ENCODE peak calls at places on chromosome 20, in eight cellular contexts. M is colonic mucosa, P is PC-9, U is AG04450, H is pancreas, X is HCEC 1CT, I is mammary epithelial cell, K is T1000. W is an unnamed sample.

GRCh38 chr20:13819885-13820645 is 35.2 kb downstream of the NDUFAF5 start:
- DNase-seq in M (peak), P (peak), U (no peak), H (peak), X (peak), I (peak), K (no peak), W (peak)

GRCh38 chr20:37567331-37567665 is 39.6 kb upstream of the BLCAP start:
- DNase-seq in M (no peak), P (no peak), U (no peak), H (no peak), X (no peak), I (no peak), K (no peak), W (no peak)

GRCh38 chr20:35506179-35506578 is 23.3 kb downstream of the C20orf173 start:
- DNase-seq in M (no peak), P (no peak), U (no peak), H (no peak), X (no peak), I (no peak), K (no peak), W (no peak)

GRCh38 chr20:51381557-51381956 is 161.0 kb downstream of the NFATC2 start:
- DNase-seq in M (no peak), P (no peak), U (no peak), H (no peak), X (no peak), I (no peak), K (no peak), W (no peak)

GRCh38 chr20:63702036-63702665 is 5.6 kb downstream of the ARFRP1 start:
- DNase-seq in M (no peak), P (no peak), U (no peak), H (no peak), X (no peak), I (no peak), K (no peak), W (no peak)

GRCh38 chr20:36384022-36384619 is 78.0 kb downstream of the DLGAP4 start:
- DNase-seq in M (peak), P (peak), U (no peak), H (no peak), X (peak), I (peak), K (no peak), W (peak)

GRCh38 chr20:23776067-23776771 is 25.5 kb upstream of the CST1 start:
- DNase-seq in M (no peak), P (no peak), U (no peak), H (no peak), X (no peak), I (no peak), K (no peak), W (no peak)

GRCh38 chr20:49668181-49668877 is 45.3 kb downstream of the B4GALT5 start:
- DNase-seq in M (no peak), P (no peak), U (no peak), H (no peak), X (no peak), I (no peak), K (no peak), W (no peak)

GRCh38 chr20:43910564-43910963 is 4.1 kb upstream of the TOX2 start:
- DNase-seq in M (no peak), P (no peak), U (no peak), H (no peak), X (no peak), I (no peak), K (no peak), W (no peak)

GRCh38 chr20:36350439-36350838 is 44.3 kb downstream of the DLGAP4 start:
- DNase-seq in M (no peak), P (no peak), U (no peak), H (no peak), X (no peak), I (no peak), K (no peak), W (no peak)

GRCh38 chr20:38109657-38110524 is 55.2 kb downstream of the TGM2 start:
- DNase-seq in M (peak), P (peak), U (no peak), H (no peak), X (peak), I (peak), K (peak), W (peak)

GRCh38 chr20:41686961-41687360 is 68.8 kb upstream of the CHD6 start:
- DNase-seq in M (no peak), P (no peak), U (no peak), H (no peak), X (no peak), I (no peak), K (no peak), W (no peak)

GRCh38 chr20:50224553-50225255 is 34.1 kb downstream of the CEBPB start:
- DNase-seq in M (peak), P (no peak), U (peak), H (peak), X (peak), I (peak), K (peak), W (peak)

GRCh38 chr20:9269280-9269971 is 200.5 kb downstream of the PLCB4 start:
- DNase-seq in M (no peak), P (no peak), U (no peak), H (no peak), X (peak), I (no peak), K (no peak), W (peak)

GRCh38 chr20:62921119-62921687 is 5.1 kb downstream of the DIDO1 start:
- DNase-seq in M (peak), P (peak), U (no peak), H (no peak), X (peak), I (peak), K (no peak), W (peak)

GRCh38 chr20:36861875-36862801 is 13.8 kb upstream of the TLDC2 start:
- DNase-seq in M (peak), P (peak), U (no peak), H (peak), X (peak), I (peak), K (peak), W (peak)

GRCh38 chr20:11799131-11799800 is 118.4 kb upstream of the BTBD3 start:
- DNase-seq in M (no peak), P (peak), U (no peak), H (no peak), X (no peak), I (no peak), K (no peak), W (no peak)

GRCh38 chr20:50174456-50174855 is 16.2 kb upstream of the CEBPB start:
- DNase-seq in M (no peak), P (no peak), U (no peak), H (no peak), X (no peak), I (no peak), K (no peak), W (no peak)

GRCh38 chr20:63404129-63405085 is 43.3 kb upstream of the CHRNA4 start:
- DNase-seq in M (peak), P (no peak), U (no peak), H (peak), X (no peak), I (no peak), K (no peak), W (no peak)

GRCh38 chr20:54212226-54212625 is 4.3 kb downstream of the PFDN4 start:
- DNase-seq in M (no peak), P (no peak), U (no peak), H (no peak), X (peak), I (no peak), K (no peak), W (peak)

GRCh38 chr20:50303573-50304500 is 113.2 kb downstream of the CEBPB start:
- DNase-seq in M (peak), P (no peak), U (no peak), H (peak), X (peak), I (no peak), K (no peak), W (peak)

GRCh38 chr20:32991386-32991785 is 12.8 kb downstream of the SUN5 start:
- DNase-seq in M (no peak), P (no peak), U (no peak), H (no peak), X (no peak), I (no peak), K (no peak), W (no peak)

GRCh38 chr20:42191140-42191860 is 573.1 kb upstream of the CHD6 start:
- DNase-seq in M (no peak), P (no peak), U (no peak), H (no peak), X (no peak), I (no peak), K (no peak), W (no peak)

GRCh38 chr20:20364747-20365558 is 3.0 kb upstream of the INSM1 start:
- DNase-seq in M (no peak), P (no peak), U (no peak), H (no peak), X (no peak), I (no peak), K (no peak), W (no peak)

GRCh38 chr20:14406495-14406894 is 69.1 kb upstream of the FLRT3 start:
- DNase-seq in M (no peak), P (peak), U (no peak), H (no peak), X (peak), I (peak), K (peak), W (peak)

GRCh38 chr20:57619053-57619831 is 984 bp downstream of the ZBP1 start:
- DNase-seq in M (peak), P (no peak), U (no peak), H (no peak), X (no peak), I (no peak), K (no peak), W (no peak)

GRCh38 chr20:17716331-17716730 is 16.6 kb downstream of the BANF2 start:
- DNase-seq in M (no peak), P (no peak), U (no peak), H (peak), X (no peak), I (no peak), K (no peak), W (no peak)

W was measured in fibroblast of lung.